ENCODE peak calls at places on chromosome 2, in eight cellular contexts. C is OCI-LY7, X is PC-3, G is neural progenitor cell, Z is HCT116, Y is SK-N-SH, U is GM23338, S is hepatocyte. Q is an unnamed sample.

GRCh38 chr2:74387346-74387745 is 7.2 kb upstream of the DCTN1 start:
- DNase-seq in U (no peak), S (no peak), G (no peak), Z (no peak), Y (no peak), C (no peak), X (no peak), Q (peak; percentile 85)

GRCh38 chr2:53632126-53632460 is 135.5 kb upstream of the CHAC2 start:
- DNase-seq in U (no peak), S (no peak), Y (no peak), Z (no peak), X (no peak), C (no peak), G (no peak), Q (no peak)

GRCh38 chr2:42810971-42811865 is 18.8 kb upstream of the HAAO start:
- DNase-seq in Y (peak; percentile 75), X (no peak), S (peak; percentile 62), Z (no peak), U (peak; percentile 86), C (no peak), G (peak; percentile 81), Q (peak; percentile 65)

GRCh38 chr2:24539258-24539657 is 48.2 kb downstream of the NCOA1 start:
- DNase-seq in S (no peak), G (no peak), C (no peak), U (no peak), X (no peak), Z (no peak), Y (no peak), Q (no peak)

GRCh38 chr2:63553049-63553448 is 35.2 kb downstream of the WDPCP start:
- DNase-seq in Z (no peak), C (no peak), X (peak; percentile 69), U (no peak), S (no peak), G (no peak), Y (no peak), Q (no peak)

GRCh38 chr2:20148841-20149702 is 75.9 kb downstream of the SDC1 start:
- DNase-seq in X (no peak), U (peak; percentile 61), Y (no peak), C (no peak), S (no peak), G (peak; percentile 66), Z (no peak), Q (peak; percentile 74)

GRCh38 chr2:218393750-218394290 is 5.8 kb upstream of the CTDSP1 start:
- DNase-seq in S (peak; percentile 2), C (no peak), U (no peak), Z (no peak), Y (peak; percentile 6), G (no peak), X (no peak), Q (no peak)

GRCh38 chr2:226187601-226188000 is 612.0 kb downstream of the IRS1 start:
- DNase-seq in X (no peak), G (no peak), Z (no peak), Y (no peak), U (no peak), C (no peak), S (no peak), Q (peak; percentile 81)

GRCh38 chr2:70920367-70920715 is 15.4 kb upstream of the ATP6V1B1 start:
- DNase-seq in C (no peak), S (no peak), X (no peak), Z (no peak), Y (no peak), U (no peak), G (no peak), Q (no peak)

GRCh38 chr2:157789161-157789720 is 86.9 kb downstream of the ACVR1 start:
- DNase-seq in G (no peak), Z (no peak), Y (no peak), X (no peak), U (no peak), C (no peak), S (no peak), Q (no peak)

GRCh38 chr2:2777213-2777612 is 446.1 kb upstream of the MYT1L start:
- DNase-seq in G (no peak), C (no peak), Z (no peak), U (no peak), X (no peak), Y (no peak), S (no peak), Q (no peak)

GRCh38 chr2:9423922-9424272 is 443 bp downstream of the CPSF3 start:
- DNase-seq in C (peak; percentile 61), U (peak; percentile 35), Z (no peak), X (peak; percentile 24), Y (peak; percentile 37), G (no peak), S (no peak), Q (peak; percentile 70)

GRCh38 chr2:222903234-222904220 is 42.7 kb downstream of the ACSL3 start:
- DNase-seq in U (peak; percentile 73), Y (peak; percentile 63), X (peak; percentile 64), C (peak; percentile 67), Z (no peak), S (peak; percentile 68), G (peak; percentile 56), Q (peak; percentile 76)
- TF ChIP-seq EZH2phosphoT487 in U (no peak), Y (no peak), X (no peak), C (no peak), Z (no peak), S (no peak), G (no peak), Q (no peak)

GRCh38 chr2:15206419-15206818 is 354.7 kb downstream of the NBAS start:
- DNase-seq in X (no peak), C (no peak), G (no peak), S (no peak), Z (no peak), Y (no peak), U (no peak), Q (no peak)

GRCh38 chr2:15212249-15212648 is 348.9 kb downstream of the NBAS start:
- DNase-seq in U (no peak), Z (no peak), S (no peak), X (no peak), G (no peak), C (no peak), Y (no peak), Q (no peak)
- H3K36me3 ChIP-seq in U (no peaks in the 10 kb centered on the region), Z (no peaks in the 10 kb centered on the region), S (no peaks in the 10 kb centered on the region), X (peaks cover 8% of the 10 kb centered on the region), G (peaks cover 5% of the 10 kb centered on the region), C (no peaks in the 10 kb centered on the region), Y (peaks cover 6% of the 10 kb centered on the region), Q (no peaks in the 10 kb centered on the region)

GRCh38 chr2:121034551-121034950 is 250.5 kb downstream of the TFCP2L1 start:
- DNase-seq in S (no peak), Y (no peak), U (no peak), Z (no peak), C (no peak), X (no peak), G (no peak), Q (no peak)

GRCh38 chr2:121030523-121030922 is 254.5 kb downstream of the TFCP2L1 start:
- DNase-seq in C (no peak), G (no peak), X (no peak), U (no peak), S (no peak), Z (no peak), Y (no peak), Q (no peak)

GRCh38 chr2:121033597-121033996 is 251.4 kb downstream of the TFCP2L1 start:
- DNase-seq in S (no peak), G (no peak), Y (no peak), C (no peak), Z (no peak), X (no peak), U (no peak), Q (no peak)

GRCh38 chr2:121028577-121028976 is 256.4 kb downstream of the TFCP2L1 start:
- DNase-seq in Y (no peak), X (no peak), Z (no peak), U (no peak), C (no peak), S (no peak), G (no peak), Q (no peak)

GRCh38 chr2:121031568-121032340 is 253.2 kb downstream of the TFCP2L1 start:
- DNase-seq in G (no peak), C (no peak), U (no peak), S (no peak), Z (no peak), X (no peak), Y (no peak), Q (no peak)
- TF ChIP-seq EZH2phosphoT487 in G (no peak), C (no peak), U (no peak), S (no peak), Z (no peak), X (no peak), Y (no peak), Q (no peak)

DNA sequence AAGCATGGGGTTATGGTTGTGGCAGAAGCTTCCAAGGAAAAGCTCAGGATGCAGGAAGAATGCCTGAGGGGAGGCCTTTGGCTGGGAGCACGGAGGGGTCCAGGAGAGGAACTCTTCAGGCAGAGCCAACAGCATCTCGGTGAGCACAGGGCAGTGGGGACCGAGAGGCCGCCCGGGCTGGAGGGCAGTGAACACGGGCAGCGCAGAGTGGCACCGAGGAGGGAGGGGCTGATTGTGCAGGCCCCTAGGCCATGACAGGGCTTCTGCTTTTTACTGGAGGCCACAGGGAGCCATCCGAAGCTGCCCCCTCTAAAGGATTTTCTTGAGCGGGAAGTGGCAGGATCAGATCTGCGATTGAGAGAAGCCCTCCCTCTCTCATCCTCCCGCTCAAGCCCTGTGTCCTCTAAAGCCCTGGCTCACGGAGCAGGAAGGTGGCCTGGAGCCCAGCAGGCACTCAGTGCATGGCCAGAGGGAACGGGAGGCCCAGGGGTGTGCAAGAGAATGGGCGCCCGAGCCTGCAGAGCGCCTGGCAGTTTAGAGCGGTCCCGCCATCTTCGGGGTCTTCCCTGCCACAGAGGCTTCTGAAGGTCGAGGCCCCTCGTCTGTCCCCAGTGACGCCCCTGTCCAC is 110.0 kb upstream of the STON1 start:
- DNase-seq in C (no peak), Z (no peak), G (no peak), U (no peak), X (no peak), Y (no peak), S (no peak), Q (peak; percentile 9)
- H3K36me3 ChIP-seq in C (no peaks in the 10 kb centered on the region), Z (no peaks in the 10 kb centered on the region), G (no peaks in the 10 kb centered on the region), U (no peaks in the 10 kb centered on the region), X (no peaks in the 10 kb centered on the region), Y (no peaks in the 10 kb centered on the region), S (no peaks in the 10 kb centered on the region), Q (no peaks in the 10 kb centered on the region)

Q was measured in GM23248.